ENCODE peak calls at places on chromosomes 7 and 10, in eight cellular contexts. M is right lobe of liver, H is esophagus squamous epithelium, L is spleen, D is GM12891, J is IMR-90, P is ovary, A is lower leg skin. Q is an unnamed sample.

GRCh38 chr10:51689536-51689935 is 9.9 kb downstream of the CSTF2T start:
- DNase-seq in M (no peak), H (no peak), L (no peak), D (no peak), J (no peak), P (no peak), A (no peak), Q (no peak)

GRCh38 chr7:50262916-50263690 is 41.4 kb upstream of the IKZF1 start:
- DNase-seq in M (no peak), H (no peak), L (no peak), D (no peak), J (no peak), P (no peak), A (no peak), Q (no peak)

GRCh38 chr7:125363873-125364272 is 434.2 kb upstream of the POT1 start:
- DNase-seq in M (no peak), H (no peak), L (no peak), D (no peak), J (no peak), P (no peak), A (no peak), Q (no peak)

GRCh38 chr10:34967411-34967880 is 122.7 kb downstream of the CUL2 start:
- DNase-seq in M (peak), H (no peak), L (no peak), D (no peak), J (peak), P (peak), A (no peak), Q (no peak)

GRCh38 chr7:44735403-44736165 is 13.1 kb upstream of the ZMIZ2 start:
- DNase-seq in M (no peak), H (no peak), L (peak), D (no peak), J (peak), P (no peak), A (no peak), Q (no peak)

GRCh38 chr7:102872460-102872859 is 40.3 kb upstream of the LRRC17 start:
- DNase-seq in M (no peak), H (no peak), L (no peak), D (no peak), J (peak), P (no peak), A (no peak), Q (no peak)

GRCh38 chr7:6258440-6259182 is 13.8 kb downstream of the CYTH3 start:
- DNase-seq in M (no peak), H (no peak), L (no peak), D (no peak), J (peak), P (no peak), A (no peak), Q (no peak)

GRCh38 chr10:18044976-18045720 is 93.4 kb downstream of the SLC39A12 start:
- DNase-seq in M (no peak), H (no peak), L (no peak), D (no peak), J (peak), P (no peak), A (no peak), Q (no peak)

GRCh38 chr7:86708334-86708733 is 64.6 kb downstream of the GRM3 start:
- DNase-seq in M (no peak), H (no peak), L (no peak), D (no peak), J (no peak), P (no peak), A (no peak), Q (no peak)

GRCh38 chr7:24604640-24605039 is 31.4 kb downstream of the PALS2 start:
- DNase-seq in M (no peak), H (no peak), L (no peak), D (no peak), J (no peak), P (no peak), A (no peak), Q (peak)

GRCh38 chr7:100098913-100099312 is 2.3 kb downstream of the MCM7 start:
- DNase-seq in M (no peak), H (no peak), L (no peak), D (no peak), J (no peak), P (no peak), A (no peak), Q (no peak)

GRCh38 chr7:65307651-65308299 is 65.9 kb upstream of the ZNF92 start:
- DNase-seq in M (no peak), H (no peak), L (no peak), D (peak), J (peak), P (peak), A (peak), Q (peak)

GRCh38 chr10:99529483-99530107 is 3.1 kb upstream of the NKX2-3 start:
- DNase-seq in M (no peak), H (no peak), L (no peak), D (no peak), J (no peak), P (no peak), A (no peak), Q (no peak)

GRCh38 chr10:110276603-110277002 is 28.1 kb downstream of the SMNDC1 start:
- DNase-seq in M (no peak), H (no peak), L (no peak), D (no peak), J (no peak), P (no peak), A (no peak), Q (no peak)
- TF ChIP-seq POLR2A in M (no peak), H (no peak), L (no peak), D (no peak), J (no peak), P (no peak), A (no peak), Q (no peak)

GRCh38 chr10:77511498-77512218 is 126.0 kb downstream of the KCNMA1 start:
- DNase-seq in M (no peak), H (no peak), L (no peak), D (no peak), J (no peak), P (no peak), A (no peak), Q (no peak)

GRCh38 chr10:77513220-77513619 is 124.4 kb downstream of the KCNMA1 start:
- DNase-seq in M (no peak), H (no peak), L (no peak), D (no peak), J (no peak), P (no peak), A (no peak), Q (no peak)

GRCh38 chr10:77516575-77516974 is 121.0 kb downstream of the KCNMA1 start:
- DNase-seq in M (no peak), H (no peak), L (no peak), D (no peak), J (no peak), P (no peak), A (no peak), Q (no peak)

GRCh38 chr10:77512219-77512578 is 125.4 kb downstream of the KCNMA1 start:
- DNase-seq in M (no peak), H (no peak), L (no peak), D (no peak), J (no peak), P (no peak), A (no peak), Q (no peak)

DNA sequence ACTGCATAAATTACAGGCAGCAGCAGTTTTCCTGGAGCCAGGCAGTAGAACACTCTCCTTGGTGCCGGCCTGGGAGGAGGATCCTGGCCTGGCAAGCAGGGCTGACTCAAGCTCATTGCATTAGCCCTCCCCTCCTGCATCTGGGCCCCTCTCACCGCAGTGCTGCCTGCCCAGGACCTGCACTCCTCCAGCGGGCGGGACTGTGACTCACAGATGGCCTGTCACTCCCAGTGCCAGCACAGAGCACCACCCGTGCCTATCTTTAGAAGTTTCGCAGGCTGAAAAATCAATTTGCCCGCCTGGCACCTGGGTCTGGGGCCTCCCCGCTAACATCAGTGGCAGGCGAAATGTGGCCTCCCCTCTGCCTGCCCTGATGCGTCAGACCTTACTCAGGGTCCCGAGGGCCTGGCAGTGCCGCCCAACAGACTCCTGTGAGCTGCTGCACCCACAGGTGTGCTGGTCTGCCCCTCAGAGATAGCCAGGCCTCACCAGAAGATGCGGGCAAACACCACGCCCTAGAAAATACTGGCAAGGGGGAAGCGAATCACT is 123.8 kb downstream of the KCNMA1 start:
- DNase-seq in M (no peak), H (no peak), L (no peak), D (no peak), J (peak), P (no peak), A (no peak), Q (no peak)
- TF ChIP-seq POLR2A in M (no peak), H (no peak), L (no peak), D (no peak), J (no peak), P (no peak), A (no peak), Q (no peak)

GRCh38 chr10:78042752-78043104 is 9.1 kb downstream of the RPS24 start:
- DNase-seq in M (no peak), H (no peak), L (no peak), D (no peak), J (no peak), P (no peak), A (no peak), Q (no peak)

GRCh38 chr10:78044179-78044578 is 10.5 kb downstream of the RPS24 start:
- DNase-seq in M (no peak), H (no peak), L (no peak), D (no peak), J (no peak), P (no peak), A (no peak), Q (no peak)

GRCh38 chr10:78039743-78040142 is 6.1 kb downstream of the RPS24 start:
- DNase-seq in M (no peak), H (no peak), L (no peak), D (no peak), J (no peak), P (no peak), A (no peak), Q (no peak)

GRCh38 chr10:78041170-78042057 is 7.8 kb downstream of the RPS24 start:
- DNase-seq in M (no peak), H (no peak), L (no peak), D (no peak), J (no peak), P (no peak), A (no peak), Q (peak)

GRCh38 chr10:78042058-78042751 is 8.5 kb downstream of the RPS24 start:
- DNase-seq in M (no peak), H (no peak), L (no peak), D (no peak), J (no peak), P (no peak), A (no peak), Q (no peak)
- TF ChIP-seq POLR2A in M (no peak), H (no peak), L (no peak), D (no peak), J (peak), P (no peak), A (no peak), Q (no peak)

GRCh38 chr10:102502337-102503151 is at the start of gene ACTR1A:
- DNase-seq in M (peak), H (peak), L (peak), D (peak), J (peak), P (peak), A (peak), Q (peak)
- TF ChIP-seq POLR2A in M (peak), H (peak), L (no peak), D (peak), J (peak), P (peak), A (no peak), Q (peak)

GRCh38 chr7:472640-472957 is 47.0 kb downstream of the PDGFA start:
- DNase-seq in M (no peak), H (no peak), L (no peak), D (no peak), J (no peak), P (no peak), A (no peak), Q (no peak)

GRCh38 chr7:473211-473734 is 46.4 kb downstream of the PDGFA start:
- DNase-seq in M (peak), H (no peak), L (peak), D (no peak), J (no peak), P (no peak), A (no peak), Q (no peak)

GRCh38 chr7:471191-471865 is 48.3 kb downstream of the PDGFA start:
- DNase-seq in M (peak), H (no peak), L (no peak), D (no peak), J (no peak), P (no peak), A (no peak), Q (no peak)

GRCh38 chr7:473870-474604 is 45.6 kb downstream of the PDGFA start:
- DNase-seq in M (peak), H (no peak), L (peak), D (no peak), J (no peak), P (no peak), A (no peak), Q (no peak)

GRCh38 chr7:471866-472639 is 47.6 kb downstream of the PDGFA start:
- DNase-seq in M (peak), H (no peak), L (peak), D (no peak), J (peak), P (peak), A (peak), Q (no peak)
- TF ChIP-seq POLR2A in M (no peak), H (no peak), L (no peak), D (no peak), J (no peak), P (no peak), A (no peak), Q (no peak)